ENCODE peak calls at places on chromosomes 5 and 9, in seven cellular contexts. E is fibroblast of lung, Y is cardiac muscle cell, L is prostate gland, P is GM12865, U is HFFc6, J is A549. C is an unnamed sample.

GRCh38 chr5:128111818-128112448 is 28.4 kb downstream of the SLC12A2 start:
- DNase-seq in E (peak), U (peak), J (no peak), Y (no peak), L (no peak), P (no peak), C (no peak)

GRCh38 chr5:90014420-90014819 is 395.1 kb downstream of the CETN3 start:
- DNase-seq in E (no peak), J (no peak), L (no peak), U (no peak), Y (no peak), P (peak), C (no peak)

GRCh38 chr5:170145462-170145861 is 39.8 kb downstream of the FOXI1 start:
- DNase-seq in U (no peak), J (no peak), E (no peak), L (no peak), P (peak), Y (no peak), C (no peak)

GRCh38 chr5:102582706-102583105 is 83.9 kb upstream of the SLCO6A1 start:
- DNase-seq in J (no peak), L (no peak), U (no peak), E (peak), P (no peak), Y (no peak), C (no peak)

GRCh38 chr5:95057610-95058009 is 227.3 kb downstream of the MCTP1 start:
- DNase-seq in J (no peak), P (no peak), Y (no peak), L (no peak), E (no peak), U (no peak), C (no peak)

GRCh38 chr5:58924306-58924705 is 341.4 kb downstream of the RAB3C start:
- DNase-seq in U (no peak), J (no peak), L (no peak), E (peak), P (no peak), Y (no peak), C (no peak)

GRCh38 chr5:102713682-102714231 is 41.3 kb upstream of the PAM start:
- DNase-seq in P (no peak), E (no peak), J (no peak), U (no peak), Y (peak), L (no peak), C (no peak)

GRCh38 chr5:154044099-154044498 is 5.3 kb downstream of the MFAP3 start:
- DNase-seq in J (no peak), U (no peak), L (no peak), P (no peak), E (no peak), Y (no peak), C (no peak)

GRCh38 chr5:41270423-41271251 is 57.3 kb upstream of the C6 start:
- DNase-seq in L (no peak), J (peak), P (peak), E (peak), Y (peak), U (peak), C (peak)

GRCh38 chr9:80664327-80665210 is 1024.8 kb downstream of the TLE1 start:
- DNase-seq in P (no peak), E (peak), L (no peak), U (no peak), J (peak), Y (no peak), C (no peak)

GRCh38 chr5:137195483-137195882 is 303.6 kb downstream of the SPOCK1 start:
- DNase-seq in Y (no peak), J (no peak), P (no peak), L (no peak), E (peak), U (no peak), C (no peak)

GRCh38 chr9:104927216-104927911 is 591 bp downstream of the ABCA1 start:
- DNase-seq in E (peak), J (peak), Y (peak), L (peak), U (no peak), P (peak), C (no peak)

GRCh38 chr9:27189426-27189825 is 80.4 kb downstream of the TEK start:
- DNase-seq in Y (no peak), P (no peak), L (no peak), E (no peak), U (no peak), J (no peak), C (no peak)

GRCh38 chr9:95363051-95363841 is 45.7 kb upstream of the FANCC start:
- DNase-seq in L (no peak), U (no peak), E (peak), J (no peak), Y (no peak), P (no peak), C (no peak)

GRCh38 chr5:37740331-37741066 is 99.3 kb downstream of the GDNF start:
- DNase-seq in E (peak), U (peak), J (no peak), L (no peak), P (no peak), Y (no peak), C (no peak)

GRCh38 chr9:91160181-91160580 is 201.5 kb downstream of the AUH start:
- DNase-seq in L (no peak), P (no peak), U (no peak), E (no peak), J (no peak), Y (no peak), C (no peak)

GRCh38 chr9:93826905-93827544 is 128.1 kb downstream of the BARX1 start:
- DNase-seq in J (no peak), L (no peak), P (no peak), E (no peak), Y (no peak), U (no peak), C (no peak)

GRCh38 chr9:137156567-137157375 is 13.1 kb downstream of the LRRC26 start:
- DNase-seq in U (no peak), L (no peak), E (no peak), Y (peak), J (no peak), P (peak), C (peak)

GRCh38 chr9:6987381-6987780 is 229.6 kb downstream of the KDM4C start:
- DNase-seq in U (no peak), P (no peak), J (no peak), L (no peak), Y (no peak), E (no peak), C (no peak)

GRCh38 chr5:169637856-169638190 is 748 bp downstream of the DOCK2 start:
- DNase-seq in E (no peak), P (peak), Y (no peak), J (no peak), U (no peak), L (no peak), C (no peak)

GRCh38 chr5:169694221-169694620 is 57.1 kb downstream of the DOCK2 start:
- DNase-seq in L (no peak), Y (no peak), P (no peak), J (no peak), U (no peak), E (peak), C (no peak)

GRCh38 chr9:89632136-89633135 is 27.6 kb downstream of the GADD45G start:
- DNase-seq in Y (no peak), P (no peak), U (no peak), L (no peak), E (no peak), J (no peak), C (no peak)

GRCh38 chr5:61055434-61056006 is 106.7 kb downstream of the SMIM15 start:
- DNase-seq in L (no peak), J (peak), U (peak), P (peak), Y (peak), E (peak), C (peak)

GRCh38 chr9:97938081-97938644 is at the start of gene HEMGN:
- DNase-seq in J (no peak), E (no peak), L (no peak), Y (no peak), U (no peak), P (peak), C (no peak)

GRCh38 chr5:95843733-95844223 is 21.3 kb upstream of the GLRX start:
- DNase-seq in U (peak), L (peak), J (no peak), Y (no peak), E (no peak), P (no peak), C (peak)

GRCh38 chr5:10663531-10664183 is 97.4 kb downstream of the DAP start:
- DNase-seq in Y (no peak), E (peak), L (peak), J (peak), U (no peak), P (no peak), C (peak)

GRCh38 chr5:163459465-163459887 is 426 bp downstream of the NUDCD2 start:
- DNase-seq in L (no peak), Y (no peak), E (no peak), U (no peak), J (no peak), P (no peak), C (no peak)

GRCh38 chr5:56525117-56525516 is 290.2 kb upstream of the MAP3K1 start:
- DNase-seq in Y (no peak), J (peak), E (peak), U (no peak), P (no peak), L (peak), C (no peak)

GRCh38 chr9:133580971-133581370 is 28.2 kb downstream of the FAM163B start:
- DNase-seq in P (no peak), L (no peak), U (no peak), Y (no peak), E (no peak), J (no peak), C (no peak)

GRCh38 chr5:135887881-135888614 is 7.6 kb downstream of the IL9 start:
- DNase-seq in J (peak), P (no peak), Y (peak), E (peak), U (peak), L (no peak), C (no peak)

GRCh38 chr9:113837349-113837748 is 38.8 kb upstream of the ZNF618 start:
- DNase-seq in L (no peak), Y (no peak), J (no peak), U (no peak), E (peak), P (no peak), C (no peak)
- TF ChIP-seq CTCF in L (no peak), Y (no peak), J (no peak), U (no peak), E (no peak), P (no peak), C (no peak)

GRCh38 chr5:175796536-175797499 is 74.6 kb upstream of the CPLX2 start:
- DNase-seq in P (peak), Y (peak), U (peak), J (peak), L (peak), E (peak), C (peak)
- TF ChIP-seq CTCF in P (no peak), Y (peak), U (no peak), J (no peak), L (no peak), E (no peak), C (no peak)

DNA sequence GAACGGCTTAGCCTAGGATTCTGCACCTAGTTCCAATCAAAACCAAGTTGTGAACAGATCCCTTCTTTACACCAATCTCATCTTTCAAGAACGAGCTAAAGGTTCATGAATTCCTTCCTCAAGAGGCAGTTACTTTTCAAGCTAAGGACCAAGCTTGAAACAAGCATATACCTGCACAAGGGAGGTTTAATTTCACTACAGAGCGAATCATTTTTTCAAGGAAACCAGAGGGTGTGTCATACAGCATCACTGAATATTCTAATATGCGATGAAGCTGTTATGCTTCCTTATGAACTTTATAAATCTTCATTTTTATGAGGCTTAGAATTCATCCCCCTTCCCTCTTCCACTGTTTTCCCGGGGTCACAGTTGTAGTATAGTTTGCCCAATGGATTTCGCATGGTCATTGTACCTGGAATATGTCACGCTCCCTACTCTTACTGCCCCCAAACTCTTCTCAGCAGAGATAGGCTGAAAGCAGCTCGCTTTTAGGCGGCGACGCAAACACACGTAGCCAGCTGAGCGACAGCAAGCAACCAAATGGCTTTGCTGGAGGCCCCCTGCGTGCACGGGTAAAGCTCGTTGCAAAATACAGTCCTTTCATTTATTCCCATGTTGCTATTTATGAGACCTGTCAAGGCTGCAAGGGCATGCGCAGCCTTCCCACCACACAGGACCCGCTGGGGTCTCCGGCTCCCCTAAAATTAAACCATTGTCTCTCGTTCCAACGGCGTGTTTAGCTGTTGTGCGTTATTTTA is 832 bp downstream of the LMBRD2 start:
- DNase-seq in U (peak), J (peak), Y (peak), L (no peak), P (peak), E (peak), C (no peak)
- TF ChIP-seq CTCF in U (no peak), J (no peak), Y (no peak), L (no peak), P (no peak), E (no peak), C (no peak)

GRCh38 chr5:8253376-8253775 is 384.4 kb downstream of the MTRR start:
- DNase-seq in P (no peak), L (no peak), Y (no peak), J (no peak), U (no peak), E (no peak), C (no peak)

GRCh38 chr5:8247074-8247473 is 378.1 kb downstream of the MTRR start:
- DNase-seq in Y (no peak), P (no peak), J (no peak), L (no peak), E (no peak), U (no peak), C (no peak)

GRCh38 chr5:8241558-8241957 is 372.6 kb downstream of the MTRR start:
- DNase-seq in U (no peak), P (no peak), L (no peak), J (no peak), Y (no peak), E (no peak), C (no peak)

DNA sequence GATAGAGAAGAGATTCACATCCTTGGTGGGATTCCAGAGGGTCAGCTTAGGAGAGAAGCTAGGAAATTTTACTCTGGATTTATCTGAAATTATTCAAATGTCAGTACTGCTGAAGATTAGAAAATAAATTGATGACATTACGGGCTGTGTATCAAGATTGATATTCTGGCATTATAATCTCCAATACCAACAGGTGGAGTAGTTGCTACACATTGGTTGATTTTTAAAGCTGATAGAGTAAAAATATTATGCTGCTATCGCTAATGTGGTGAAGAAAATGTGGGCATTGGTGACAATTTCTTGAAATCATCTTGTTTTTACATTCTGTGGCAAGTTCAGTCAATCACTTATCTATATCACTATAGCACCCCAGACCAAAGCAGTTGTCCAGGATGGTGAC is 378.5 kb downstream of the MTRR start:
- DNase-seq in L (no peak), Y (no peak), U (no peak), E (no peak), P (no peak), J (no peak), C (no peak)
- TF ChIP-seq CTCF in L (no peak), Y (peak), U (peak), E (peak), P (no peak), J (no peak), C (peak)

DNA sequence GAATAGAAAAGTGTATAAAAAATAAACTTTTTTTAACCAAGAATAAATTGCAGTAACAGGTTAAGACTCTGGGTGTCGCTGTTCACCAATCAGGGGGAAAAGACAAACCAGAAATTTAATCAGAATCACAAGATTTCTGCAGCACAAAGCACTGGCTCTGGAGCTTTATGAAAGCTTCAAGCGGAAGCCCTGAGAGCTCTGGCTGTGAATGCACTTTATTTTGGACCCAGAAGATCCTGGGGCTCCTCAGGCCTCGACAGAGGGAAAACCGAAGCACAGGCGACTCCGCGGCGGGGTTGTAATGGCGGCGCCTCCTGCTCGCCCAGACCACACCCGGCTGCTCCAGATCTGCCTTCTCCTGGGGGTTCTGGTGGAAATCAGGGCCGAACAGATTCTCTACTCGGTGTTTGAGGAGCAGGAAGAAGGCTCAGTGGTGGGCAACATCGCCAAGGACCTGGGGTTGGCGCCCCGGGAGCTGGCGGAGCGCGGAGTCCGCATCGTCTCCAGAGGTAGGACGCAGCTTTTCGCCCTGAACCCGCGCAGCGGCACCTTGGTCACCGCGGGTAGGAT is at the start of gene PCDHGA4:
- DNase-seq in U (no peak), J (no peak), Y (no peak), P (no peak), L (no peak), E (no peak), C (no peak)
- TF ChIP-seq CTCF in U (peak), J (no peak), Y (peak), P (peak), L (no peak), E (peak), C (peak)

DNA sequence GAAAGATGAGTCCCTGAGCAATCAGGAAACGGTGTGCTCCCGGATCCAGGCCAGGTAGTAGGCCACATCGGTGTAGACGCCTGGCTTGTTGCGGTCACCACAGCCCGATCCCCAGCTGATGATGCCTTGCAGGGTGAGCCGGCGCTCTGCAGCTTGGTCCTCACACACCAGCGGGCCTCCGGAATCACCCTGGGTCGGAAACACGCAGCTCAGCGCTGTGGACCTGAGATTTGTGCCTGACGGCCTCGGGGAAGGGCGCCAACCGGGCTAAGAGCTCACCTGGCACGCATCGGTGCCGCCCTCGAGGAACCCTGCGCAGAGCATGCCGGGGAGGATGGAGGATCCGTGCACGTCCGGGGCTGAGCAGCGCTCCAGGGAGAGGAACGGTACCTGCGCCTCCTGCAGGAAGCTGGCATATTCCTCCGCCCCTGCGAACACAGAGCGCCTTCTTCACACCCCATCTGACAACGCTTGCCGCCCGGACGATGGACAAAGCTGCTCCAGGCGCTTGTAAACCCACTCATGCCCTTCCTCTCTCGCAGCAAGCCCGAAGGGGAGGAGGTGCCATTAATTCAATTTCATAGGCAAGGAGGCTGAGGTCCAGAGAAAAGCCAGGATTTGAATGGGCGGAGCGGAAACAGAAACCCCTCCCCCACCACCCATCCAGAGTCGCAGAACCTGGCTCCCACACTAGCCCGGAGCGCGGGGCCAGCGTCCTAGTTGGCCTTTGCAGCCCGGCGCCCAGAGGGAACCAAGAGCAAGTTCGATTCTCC is 2.0 kb upstream of the PFN3 start:
- DNase-seq in Y (peak), P (peak), U (peak), E (peak), L (peak), J (peak), C (no peak)
- TF ChIP-seq CTCF in Y (peak), P (peak), U (peak), E (peak), L (no peak), J (peak), C (peak)

GRCh38 chr5:150122158-150122510 is 33.5 kb downstream of the PDGFRB start:
- DNase-seq in Y (no peak), L (no peak), E (no peak), P (peak), J (peak), U (no peak), C (no peak)
- TF ChIP-seq CTCF in Y (peak), L (no peak), E (peak), P (peak), J (peak), U (peak), C (peak)

DNA sequence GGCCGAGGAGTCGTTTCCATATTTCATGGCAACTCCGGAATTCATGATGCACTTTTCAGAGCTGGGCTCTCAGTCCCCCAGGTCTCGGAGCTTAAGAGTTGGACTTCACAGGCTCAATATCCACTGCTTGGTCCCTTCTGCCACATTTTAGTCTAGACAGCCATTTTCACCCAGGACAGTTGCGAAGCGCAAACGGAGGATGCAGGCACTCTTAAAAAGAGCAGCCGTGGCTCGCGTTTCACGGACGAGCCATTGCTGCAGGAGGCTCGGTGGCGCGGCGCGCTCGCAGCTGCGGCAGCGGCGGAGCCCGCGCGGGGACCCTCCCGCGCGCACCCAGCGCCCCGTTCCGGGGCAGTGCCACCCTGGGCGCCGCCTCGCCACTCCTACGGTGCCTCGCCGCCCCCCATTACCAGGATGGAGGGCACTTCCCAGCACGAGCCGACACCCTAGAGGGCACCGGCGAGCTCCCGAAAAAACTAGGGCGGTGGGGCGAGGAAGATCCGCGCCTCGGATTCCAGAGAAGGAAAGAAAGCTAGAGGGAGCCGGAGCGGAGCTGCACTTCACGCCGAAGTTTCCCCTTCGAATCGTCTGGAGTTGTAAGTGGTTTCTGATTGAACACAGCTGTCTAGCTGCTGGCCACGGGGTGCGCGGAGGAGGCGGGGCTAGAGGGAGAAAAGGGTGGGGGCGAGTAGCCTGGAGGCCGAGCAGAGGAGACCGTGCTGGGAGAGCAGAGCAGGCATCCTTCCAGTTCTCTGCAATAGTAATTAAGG is 140.3 kb downstream of the TSSK1B start:
- DNase-seq in E (peak), U (peak), L (peak), P (peak), J (peak), Y (peak), C (peak)
- TF ChIP-seq CTCF in E (peak), U (peak), L (peak), P (no peak), J (peak), Y (peak), C (peak)